ENCODE peak calls at places on chromosomes 3 and 15, in eight cellular contexts. E, V, G, K, H, C, M and I are unnamed samples. For H3K9me3, the result is how much of the 10 kb centered on the place peaks cover.

GRCh38 chr15:66905954-66906353 is 159.4 kb upstream of the SMAD3 start:
- DNase-seq in E (no peak), V (no peak), G (no peak), K (no peak), H (no peak), C (no peak), M (no peak), I (no peak)

GRCh38 chr15:98651581-98652220 is 3.4 kb downstream of the IGF1R start:
- DNase-seq in E (no peak), V (no peak), G (no peak), K (no peak), H (no peak), C (no peak), M (no peak), I (peak)

GRCh38 chr15:38176155-38176554 is 76.5 kb upstream of the SPRED1 start:
- DNase-seq in E (no peak), V (no peak), G (no peak), K (no peak), H (no peak), C (peak), M (no peak), I (no peak)

GRCh38 chr3:70606018-70606417 is 293.6 kb upstream of the MDFIC2 start:
- DNase-seq in E (no peak), V (peak), G (no peak), K (no peak), H (no peak), C (no peak), M (no peak), I (peak)

GRCh38 chr3:43330981-43331380 is 44.6 kb downstream of the SNRK start:
- DNase-seq in E (no peak), V (no peak), G (no peak), K (no peak), H (no peak), C (no peak), M (no peak), I (no peak)

GRCh38 chr15:67017318-67017717 is 48.1 kb upstream of the SMAD3 start:
- DNase-seq in E (no peak), V (no peak), G (no peak), K (no peak), H (no peak), C (no peak), M (no peak), I (no peak)

GRCh38 chr3:56347219-56347871 is 120.9 kb downstream of the ERC2 start:
- DNase-seq in E (no peak), V (peak), G (no peak), K (no peak), H (peak), C (no peak), M (peak), I (peak)

GRCh38 chr3:179027326-179027900 is 44.2 kb downstream of the ZMAT3 start:
- DNase-seq in E (no peak), V (no peak), G (no peak), K (no peak), H (no peak), C (no peak), M (no peak), I (no peak)

GRCh38 chr3:46228259-46229222 is 13.7 kb upstream of the CCR3 start:
- DNase-seq in E (no peak), V (no peak), G (no peak), K (no peak), H (no peak), C (no peak), M (no peak), I (no peak)

GRCh38 chr3:169886671-169887070 is 16.9 kb upstream of the LRRC31 start:
- DNase-seq in E (no peak), V (peak), G (no peak), K (no peak), H (no peak), C (no peak), M (no peak), I (no peak)

GRCh38 chr3:105960381-105960780 is 91.6 kb upstream of the CBLB start:
- DNase-seq in E (no peak), V (no peak), G (no peak), K (no peak), H (no peak), C (no peak), M (no peak), I (no peak)

GRCh38 chr15:25179673-25180511 is 225.1 kb downstream of the SNRPN start:
- DNase-seq in E (no peak), V (no peak), G (no peak), K (no peak), H (no peak), C (no peak), M (no peak), I (no peak)

GRCh38 chr15:66109826-66110225 is 143.7 kb downstream of the MEGF11 start:
- DNase-seq in E (no peak), V (no peak), G (no peak), K (no peak), H (no peak), C (no peak), M (no peak), I (no peak)

GRCh38 chr3:63874769-63875168 is 11.1 kb downstream of the ATXN7 start:
- DNase-seq in E (no peak), V (no peak), G (peak), K (no peak), H (no peak), C (no peak), M (no peak), I (no peak)

GRCh38 chr3:150511096-150511670 is 35.1 kb downstream of the SERP1 start:
- DNase-seq in E (no peak), V (no peak), G (no peak), K (no peak), H (no peak), C (no peak), M (no peak), I (no peak)

GRCh38 chr15:100879046-100879445 is 585 bp upstream of the ALDH1A3 start:
- DNase-seq in E (no peak), V (peak), G (no peak), K (peak), H (peak), C (no peak), M (no peak), I (no peak)

GRCh38 chr3:86869536-86869935 is 121.4 kb downstream of the VGLL3 start:
- DNase-seq in E (no peak), V (no peak), G (no peak), K (no peak), H (no peak), C (no peak), M (no peak), I (no peak)

GRCh38 chr3:157063926-157064325 is 96.0 kb downstream of the CCNL1 start:
- DNase-seq in E (no peak), V (no peak), G (no peak), K (no peak), H (no peak), C (no peak), M (no peak), I (no peak)

GRCh38 chr3:17967953-17968352 is 225.5 kb upstream of the TBC1D5 start:
- DNase-seq in E (no peak), V (no peak), G (no peak), K (no peak), H (no peak), C (no peak), M (no peak), I (no peak)

GRCh38 chr3:100002599-100003350 is 111.5 kb downstream of the FILIP1L start:
- DNase-seq in E (peak), V (no peak), G (peak), K (peak), H (no peak), C (no peak), M (no peak), I (peak)

GRCh38 chr3:57397175-57398026 is 104.9 kb upstream of the ASB14 start:
- DNase-seq in E (peak), V (peak), G (peak), K (peak), H (peak), C (peak), M (peak), I (peak)

GRCh38 chr15:50252556-50252955 is 13.0 kb downstream of the HDC start:
- DNase-seq in E (no peak), V (no peak), G (no peak), K (no peak), H (peak), C (no peak), M (no peak), I (no peak)

GRCh38 chr3:51500632-51501131 is 867 bp upstream of the DCAF1 start:
- DNase-seq in E (no peak), V (no peak), G (no peak), K (no peak), H (no peak), C (no peak), M (no peak), I (no peak)

GRCh38 chr3:170044280-170044679 is 6.5 kb downstream of the GPR160 start:
- DNase-seq in E (no peak), V (no peak), G (no peak), K (no peak), H (no peak), C (no peak), M (no peak), I (no peak)

GRCh38 chr3:14461748-14462324 is 59.4 kb downstream of the SLC6A6 start:
- DNase-seq in E (peak), V (peak), G (peak), K (peak), H (no peak), C (no peak), M (peak), I (peak)

GRCh38 chr3:104367000-104367399 is 999.7 kb upstream of the ALCAM start:
- DNase-seq in E (no peak), V (peak), G (no peak), K (no peak), H (no peak), C (no peak), M (no peak), I (no peak)

GRCh38 chr3:72907851-72908620 is 20.2 kb downstream of the GXYLT2 start:
- DNase-seq in E (no peak), V (no peak), G (peak), K (no peak), H (no peak), C (no peak), M (no peak), I (peak)

GRCh38 chr3:11626084-11626463 is 17.6 kb downstream of the VGLL4 start:
- DNase-seq in E (no peak), V (no peak), G (no peak), K (no peak), H (no peak), C (peak), M (no peak), I (no peak)
- H3K9me3 ChIP-seq in E (under half), V (under half), G (under half), K (under half), H (under half), C (under half), M (under half), I (under half)

DNA sequence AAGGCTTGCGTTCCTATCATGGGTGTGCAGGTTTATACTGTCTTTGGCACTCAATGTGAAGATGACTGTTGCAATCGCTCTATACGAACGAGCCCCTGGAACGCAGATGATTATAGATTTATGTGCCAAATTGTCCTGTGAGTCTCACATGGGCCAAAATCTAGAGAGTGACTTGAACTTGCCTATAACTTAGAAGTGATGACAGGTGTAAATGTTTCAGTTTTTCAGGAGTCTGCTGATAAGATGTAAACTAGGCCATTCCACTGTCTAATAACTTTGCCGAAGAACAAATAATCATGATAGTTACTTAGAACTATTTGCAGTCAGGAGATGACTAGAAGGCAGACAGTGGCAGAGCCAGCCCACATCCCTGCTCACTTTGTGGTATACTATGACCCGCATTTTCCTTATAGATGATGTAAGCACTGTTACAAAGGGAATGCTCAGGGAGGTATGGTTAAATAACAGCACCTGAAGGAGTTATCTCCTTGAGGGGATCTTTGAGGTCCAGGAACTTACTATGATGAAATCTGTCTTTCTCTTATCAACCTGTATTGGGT is 30.5 kb upstream of the TRPC1 start:
- DNase-seq in E (no peak), V (no peak), G (no peak), K (no peak), H (no peak), C (no peak), M (no peak), I (no peak)
- TF ChIP-seq MAX in E (no peak), V (no peak), G (no peak), K (no peak), H (no peak), C (no peak), M (no peak), I (no peak)

GRCh38 chr3:139281096-139281495 is 62.7 kb upstream of the MRPS22 start:
- DNase-seq in E (no peak), V (no peak), G (no peak), K (no peak), H (no peak), C (no peak), M (no peak), I (no peak)

GRCh38 chr3:139281512-139282196 is 62.2 kb upstream of the MRPS22 start:
- DNase-seq in E (no peak), V (peak), G (no peak), K (no peak), H (no peak), C (no peak), M (no peak), I (no peak)

GRCh38 chr3:139285691-139286090 is 58.1 kb upstream of the MRPS22 start:
- DNase-seq in E (no peak), V (no peak), G (no peak), K (no peak), H (no peak), C (no peak), M (no peak), I (no peak)

GRCh38 chr3:139284221-139284620 is 59.6 kb upstream of the MRPS22 start:
- DNase-seq in E (no peak), V (no peak), G (no peak), K (no peak), H (no peak), C (no peak), M (no peak), I (no peak)

DNA sequence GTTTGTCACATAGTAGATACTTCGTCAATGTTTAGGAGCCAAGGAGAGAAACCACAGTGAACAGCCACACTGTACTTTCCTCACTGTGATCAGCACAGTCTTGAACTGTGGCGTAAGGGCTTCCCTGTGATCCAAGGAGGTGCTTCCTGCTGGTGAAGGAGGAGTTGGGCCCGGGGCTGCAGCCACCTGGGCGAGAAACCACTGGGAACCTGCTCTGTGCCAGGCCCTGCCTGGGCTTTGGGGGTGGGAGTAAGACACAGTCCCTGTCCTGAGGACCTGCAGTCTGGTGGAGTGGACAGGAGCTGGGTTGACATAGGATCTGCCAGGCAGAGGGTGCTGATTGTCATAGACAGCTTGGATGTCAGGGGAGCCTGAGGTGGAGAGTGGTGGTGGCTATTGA is 60.5 kb upstream of the MRPS22 start:
- DNase-seq in E (no peak), V (no peak), G (no peak), K (no peak), H (no peak), C (no peak), M (no peak), I (no peak)
- H3K9me3 ChIP-seq in E (under half), V (under half), G (under half), K (under half), H (under half), C (under half), M (under half), I (under half)

DNA sequence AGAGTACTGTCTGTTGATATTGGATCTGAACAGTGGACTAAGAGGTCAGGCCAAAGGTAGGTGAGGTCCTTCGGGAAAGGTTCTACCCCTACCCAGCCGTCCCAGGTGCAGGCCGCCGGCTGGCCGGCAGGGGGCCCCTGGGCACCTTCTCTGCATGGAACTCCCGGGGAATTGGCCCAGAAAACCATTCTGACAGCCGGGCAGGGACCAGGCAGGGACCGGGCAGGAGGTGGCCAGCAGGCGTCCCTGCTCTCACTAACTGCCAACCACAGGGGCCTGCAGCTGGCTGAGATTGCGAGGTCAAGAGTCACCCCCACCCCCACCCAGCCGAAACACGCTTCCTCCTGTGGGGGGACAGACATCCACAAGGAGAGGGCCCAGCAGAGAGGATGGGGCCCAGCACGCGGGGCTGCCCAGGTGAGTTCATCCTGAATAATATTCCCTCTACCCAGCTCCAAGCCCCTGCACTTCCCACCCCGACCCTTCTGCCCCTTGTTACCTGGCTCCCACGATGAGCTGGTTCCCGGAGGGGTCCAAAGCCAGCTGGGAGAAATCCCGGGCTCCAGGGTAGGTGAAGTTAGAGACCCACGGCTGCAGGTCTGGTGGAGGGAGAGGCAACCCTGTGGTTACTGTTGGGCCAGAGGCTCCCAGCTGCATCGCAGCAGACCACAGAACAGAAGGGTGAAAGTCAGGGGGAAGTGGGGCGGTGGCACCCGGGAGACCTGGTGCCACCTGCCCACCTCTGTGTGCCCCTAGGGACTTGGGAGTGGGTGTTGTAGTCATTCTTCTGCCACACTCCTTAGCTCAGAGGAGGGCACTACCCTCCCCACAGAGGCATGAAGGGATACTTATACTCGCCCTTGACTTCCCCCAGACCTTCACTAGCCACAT is 84.4 kb downstream of the SEMA5B start:
- DNase-seq in E (peak), V (peak), G (peak), K (peak), H (peak), C (no peak), M (peak), I (peak)
- TF ChIP-seq MAX in E (no peak), V (no peak), G (no peak), K (no peak), H (peak), C (no peak), M (no peak), I (no peak)

GRCh38 chr15:39613861-39614260 is 33.0 kb downstream of the THBS1 start:
- DNase-seq in E (no peak), V (no peak), G (no peak), K (no peak), H (no peak), C (no peak), M (no peak), I (no peak)

GRCh38 chr15:39616731-39617455 is 36.0 kb downstream of the THBS1 start:
- DNase-seq in E (no peak), V (no peak), G (no peak), K (no peak), H (no peak), C (no peak), M (no peak), I (peak)

GRCh38 chr15:39610665-39611064 is 29.8 kb downstream of the THBS1 start:
- DNase-seq in E (no peak), V (no peak), G (no peak), K (no peak), H (no peak), C (no peak), M (no peak), I (no peak)

GRCh38 chr15:39609166-39609918 is 28.5 kb downstream of the THBS1 start:
- DNase-seq in E (no peak), V (no peak), G (no peak), K (no peak), H (no peak), C (no peak), M (no peak), I (no peak)

DNA sequence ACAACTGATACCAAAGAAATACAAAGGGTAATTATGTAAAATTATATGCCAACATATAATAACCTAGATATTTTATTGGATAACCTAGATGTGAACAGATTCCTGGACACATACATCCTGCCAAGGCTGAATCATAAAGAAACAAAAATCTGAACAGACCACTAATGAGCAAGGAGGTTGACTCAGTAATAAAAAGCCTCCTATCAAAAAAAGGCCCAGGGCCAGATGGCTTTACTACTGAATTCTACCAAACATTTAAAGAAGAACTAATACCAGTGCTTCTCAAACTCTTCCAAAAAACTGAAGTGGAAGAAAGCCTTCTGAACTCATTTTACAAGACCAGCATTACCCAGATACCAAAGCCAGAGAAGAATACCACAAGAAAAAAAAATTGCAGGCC is 32.4 kb downstream of the THBS1 start:
- DNase-seq in E (no peak), V (no peak), G (no peak), K (no peak), H (no peak), C (no peak), M (no peak), I (no peak)
- H3K9me3 ChIP-seq in E (under half), V (under half), G (under half), K (under half), H (under half), C (under half), M (under half), I (under half)

GRCh38 chr3:158520433-158520832 is 50.6 kb upstream of the MLF1 start:
- DNase-seq in E (no peak), V (no peak), G (no peak), K (no peak), H (no peak), C (no peak), M (no peak), I (no peak)
- TF ChIP-seq MAX in E (no peak), V (no peak), G (no peak), K (no peak), H (no peak), C (no peak), M (no peak), I (no peak)

GRCh38 chr3:128749035-128749434 is 23.1 kb downstream of the RAB7A start:
- DNase-seq in E (no peak), V (no peak), G (no peak), K (no peak), H (no peak), C (no peak), M (no peak), I (no peak)
- H3K9me3 ChIP-seq in E (under half), V (under half), G (under half), K (under half), H (under half), C (under half), M (under half), I (under half)